ENCODE peak calls at places on chromosomes 13 and 19, in seven cellular contexts. H is endothelial cell of umbilical vein, S is HCT116, G is K562, J is GM12878, M is SK-N-SH, E is H1. C is an unnamed sample.

GRCh38 chr13:35479691-35480090 is 3.2 kb upstream of the MAB21L1 start:
- DNase-seq in S (no peak), G (no peak), J (no peak), E (no peak), M (no peak), H (no peak), C (no peak)

GRCh38 chr13:69970521-69970920 is 137.1 kb upstream of the ATXN8OS start:
- DNase-seq in M (no peak), S (no peak), E (peak), G (no peak), H (peak), J (no peak), C (no peak)

GRCh38 chr13:21638319-21639282 is 32.3 kb upstream of the FGF9 start:
- DNase-seq in E (no peak), H (peak), S (no peak), J (no peak), G (peak), M (peak), C (no peak)

GRCh38 chr13:109058071-109058470 is 428.7 kb downstream of the MYO16 start:
- DNase-seq in G (no peak), S (no peak), J (no peak), M (no peak), H (no peak), E (no peak), C (no peak)

GRCh38 chr13:29929062-29929847 is 78.8 kb upstream of the UBL3 start:
- DNase-seq in E (no peak), J (no peak), M (no peak), H (no peak), G (no peak), S (no peak), C (no peak)

GRCh38 chr19:6613711-6614110 is 22.8 kb upstream of the CD70 start:
- DNase-seq in S (no peak), M (no peak), E (no peak), J (no peak), G (no peak), H (peak), C (no peak)

GRCh38 chr19:35712529-35712909 is 5.3 kb upstream of the KMT2B start:
- DNase-seq in H (no peak), G (no peak), M (no peak), E (no peak), J (no peak), S (no peak), C (no peak)

GRCh38 chr19:57813919-57814504 is 701 bp downstream of the ZNF552 start:
- DNase-seq in J (no peak), S (no peak), E (no peak), G (peak), H (no peak), M (no peak), C (no peak)

GRCh38 chr13:52158629-52159158 is 703 bp downstream of the NEK3 start:
- DNase-seq in G (peak), J (peak), H (peak), E (no peak), M (peak), S (no peak), C (no peak)

GRCh38 chr19:5182811-5183210 is 157.8 kb downstream of the PTPRS start:
- DNase-seq in G (no peak), M (no peak), J (no peak), E (no peak), H (no peak), S (no peak), C (no peak)

GRCh38 chr13:106373304-106373988 is 162.0 kb downstream of the EFNB2 start:
- DNase-seq in E (no peak), S (no peak), H (no peak), G (no peak), J (no peak), M (no peak), C (no peak)

GRCh38 chr19:50315773-50316448 is 13.3 kb downstream of the KCNC3 start:
- DNase-seq in H (no peak), J (no peak), M (peak), S (no peak), E (no peak), G (peak), C (peak)

GRCh38 chr19:46766569-46767317 is 20.5 kb upstream of the STRN4 start:
- DNase-seq in G (peak), S (no peak), H (peak), M (peak), J (no peak), E (no peak), C (no peak)

GRCh38 chr19:4550479-4551050 is 8.9 kb downstream of the SEMA6B start:
- DNase-seq in G (no peak), E (no peak), S (no peak), H (no peak), J (no peak), M (no peak), C (no peak)

GRCh38 chr13:73702419-73703071 is 431.7 kb downstream of the KLF12 start:
- DNase-seq in J (peak), G (no peak), S (no peak), H (no peak), E (no peak), M (no peak), C (no peak)

GRCh38 chr19:23440207-23440606 is 44.9 kb upstream of the ZNF91 start:
- DNase-seq in S (no peak), G (peak), E (no peak), H (no peak), J (no peak), M (peak), C (no peak)

GRCh38 chr13:67775359-67775758 is 545.2 kb upstream of the PCDH9 start:
- DNase-seq in E (no peak), M (no peak), G (no peak), J (no peak), H (no peak), S (no peak), C (no peak)

GRCh38 chr19:48628486-48629296 is 8.5 kb downstream of the DBP start:
- DNase-seq in E (no peak), M (no peak), H (no peak), J (no peak), S (no peak), G (no peak), C (no peak)

GRCh38 chr19:6402834-6403608 is 10.1 kb upstream of the GTF2F1 start:
- DNase-seq in M (no peak), S (no peak), J (no peak), H (peak), G (no peak), E (no peak), C (no peak)

GRCh38 chr13:93775507-93776108 is 549.0 kb downstream of the GPC6 start:
- DNase-seq in M (no peak), E (no peak), H (no peak), S (no peak), G (no peak), J (no peak), C (no peak)

GRCh38 chr19:54462072-54462712 is 1.4 kb downstream of the LENG9 start:
- DNase-seq in S (no peak), G (no peak), E (no peak), H (peak), M (no peak), J (no peak), C (no peak)

GRCh38 chr13:38334845-38335244 is 14.8 kb upstream of the UFM1 start:
- DNase-seq in M (no peak), H (no peak), S (no peak), G (no peak), J (no peak), E (no peak), C (no peak)

GRCh38 chr13:47250141-47250540 is 353.3 kb upstream of the HTR2A start:
- DNase-seq in G (no peak), M (no peak), H (no peak), E (no peak), S (no peak), J (no peak), C (no peak)

GRCh38 chr19:45443462-45444317 is 20.0 kb upstream of the ERCC1 start:
- DNase-seq in M (peak), G (peak), H (peak), E (peak), J (no peak), S (peak), C (no peak)

GRCh38 chr13:78192721-78193120 is 274.1 kb upstream of the EDNRB start:
- DNase-seq in G (no peak), M (no peak), S (no peak), E (no peak), J (no peak), H (no peak), C (no peak)

GRCh38 chr13:99331881-99332293 is 24.7 kb upstream of the GPR183 start:
- DNase-seq in S (no peak), H (no peak), J (peak), M (no peak), E (no peak), G (no peak), C (no peak)

GRCh38 chr13:32642316-32642715 is 56.1 kb downstream of the PDS5B start:
- DNase-seq in S (no peak), H (peak), J (no peak), M (no peak), E (no peak), G (no peak), C (no peak)

GRCh38 chr13:40275636-40276035 is 390.8 kb downstream of the FOXO1 start:
- DNase-seq in M (no peak), G (no peak), H (no peak), J (no peak), S (no peak), E (no peak), C (no peak)

GRCh38 chr13:72643339-72643989 is 84.0 kb downstream of the MZT1 start:
- DNase-seq in E (no peak), H (peak), J (no peak), M (peak), S (peak), G (peak), C (peak)

GRCh38 chr19:15330801-15331418 is 1.4 kb downstream of the BRD4 start:
- DNase-seq in M (peak), S (no peak), E (no peak), H (peak), J (no peak), G (peak), C (no peak)

GRCh38 chr13:21344662-21345176 is 114.4 kb downstream of the ZDHHC20 start:
- DNase-seq in G (no peak), J (no peak), E (no peak), S (no peak), M (no peak), H (no peak), C (no peak)

GRCh38 chr19:15404097-15404779 is 14.6 kb downstream of the AKAP8L start:
- DNase-seq in M (no peak), H (no peak), S (no peak), E (no peak), J (no peak), G (no peak), C (no peak)

GRCh38 chr13:112444416-112445399 is 68.6 kb downstream of the SPACA7 start:
- DNase-seq in S (no peak), E (no peak), H (no peak), G (no peak), J (no peak), M (no peak), C (no peak)

GRCh38 chr19:51259348-51260245 is 8.7 kb downstream of the SIGLECL1 start:
- DNase-seq in E (peak), H (peak), S (peak), M (peak), J (peak), G (peak), C (no peak)

DNA sequence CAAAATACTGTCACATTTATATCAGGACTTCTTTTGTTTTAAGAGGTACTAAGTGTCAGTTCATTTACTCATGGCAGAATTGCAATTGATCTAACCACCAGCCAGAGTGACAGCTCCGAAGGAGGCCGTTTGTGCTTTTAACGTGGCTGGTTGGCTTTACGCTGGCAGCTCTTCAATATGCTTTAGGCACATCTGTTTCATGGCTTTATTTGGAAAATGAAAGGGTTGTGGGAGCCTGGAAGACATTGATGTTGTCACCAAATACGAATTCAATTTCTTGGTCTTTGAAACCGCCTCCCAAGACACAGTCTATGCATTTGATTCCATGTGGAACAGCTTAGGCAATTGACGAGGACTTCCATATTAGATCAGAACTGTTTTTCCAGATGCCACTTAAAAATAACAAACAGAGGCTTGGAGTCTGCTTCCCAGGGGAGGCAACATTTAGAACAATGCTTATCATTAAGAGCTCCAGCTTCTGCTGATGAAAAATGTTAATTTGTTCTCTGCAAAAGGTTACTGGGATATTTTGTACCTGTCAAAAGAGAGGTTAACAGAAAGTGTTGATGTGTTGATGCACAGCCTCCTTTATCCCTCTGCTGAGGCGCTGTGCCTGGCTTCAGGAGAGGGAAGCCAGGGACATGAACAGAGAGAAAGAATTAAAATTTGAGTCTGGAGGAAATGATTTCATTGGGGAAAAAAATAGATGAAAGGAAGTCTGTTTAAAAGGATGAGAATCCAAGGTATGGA is 64.0 kb upstream of the TNFRSF19 start:
- DNase-seq in H (no peak), S (no peak), M (peak), G (no peak), J (no peak), E (no peak), C (no peak)
- TF ChIP-seq POLR2AphosphoS5 in H (no peak), S (no peak), M (no peak), G (no peak), J (no peak), E (no peak), C (no peak)

GRCh38 chr19:21587549-21587948 is 82.1 kb downstream of the ZNF429 start:
- DNase-seq in M (no peak), S (no peak), H (no peak), J (no peak), G (no peak), E (no peak), C (no peak)

GRCh38 chr19:21586341-21587116 is 81.1 kb downstream of the ZNF429 start:
- DNase-seq in E (no peak), H (no peak), S (no peak), G (no peak), J (no peak), M (peak), C (no peak)

GRCh38 chr19:21590868-21591267 is 85.5 kb downstream of the ZNF429 start:
- DNase-seq in E (no peak), G (no peak), S (no peak), J (no peak), M (no peak), H (no peak), C (no peak)

GRCh38 chr19:21587117-21587461 is 81.7 kb downstream of the ZNF429 start:
- DNase-seq in E (no peak), G (no peak), J (no peak), M (no peak), H (no peak), S (no peak), C (no peak)

DNA sequence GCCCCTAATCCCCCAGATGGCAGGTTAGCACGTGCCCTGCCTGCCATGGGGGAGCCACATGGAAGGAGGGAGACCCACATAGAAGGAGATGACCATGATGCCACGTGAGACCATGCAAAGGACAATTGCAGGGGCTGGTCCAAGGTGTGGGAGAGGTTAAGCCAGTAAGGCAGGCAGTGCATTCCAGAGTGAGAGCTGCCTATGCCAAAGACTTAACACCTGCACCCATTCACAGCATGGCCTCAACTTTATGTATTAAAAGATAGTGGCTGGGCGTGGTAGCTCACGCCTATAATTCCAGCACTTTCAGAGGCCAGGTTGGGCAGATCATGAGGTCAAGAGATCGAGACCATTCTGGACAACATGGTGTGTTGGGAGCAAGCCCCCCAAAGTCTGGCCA is 82.8 kb downstream of the ZNF429 start:
- DNase-seq in G (no peak), M (no peak), S (no peak), J (no peak), H (no peak), E (no peak), C (no peak)
- H3K9ac ChIP-seq in G (no peak), M (no peak), S (no peak), J (no peak), H (no peak), E (no peak), C (no peak)

GRCh38 chr19:2059422-2060201 is 8.6 kb upstream of the MKNK2 start:
- DNase-seq in M (peak), H (no peak), J (no peak), G (peak), S (peak), E (no peak), C (no peak)
- H3K4me3 ChIP-seq in M (peak), H (no peak), J (peak), G (peak), S (peak), E (no peak), C (no peak)

GRCh38 chr19:42201489-42202289 is 15.8 kb downstream of the DEDD2 start:
- DNase-seq in H (no peak), J (peak), S (no peak), G (no peak), M (no peak), E (no peak), C (no peak)
- TF ChIP-seq POLR2AphosphoS5 in H (no peak), J (peak), S (no peak), G (no peak), M (no peak), E (no peak), C (no peak)

C was measured in SK-N-MC.